ENCODE peak calls at places on chromosomes 5 and 9, in eight cellular contexts. One of them, this sample, is unnamed.

GRCh38 chr9:112174965-112175795 is at the start of gene SUSD1:
- DNase-seq in stimulated activated CD8-positive, alpha-beta memory T cell treated with anti-CD3 and anti-CD28 coated beads, Interleukin-12 subunit alpha, Interleukin-12 subunit beta, amount 100 ng/mL, for 1 hour: no peak
- DNase-seq in cardiac fibroblast: no peak
- DNase-seq in NCI-H446: no peak
- DNase-seq in activated CD4-positive, alpha-beta T cell treated with anti-CD3 and anti-CD28 coated beads, Interleukin-2, amount 50 U/mL, for 1 hour: peak; percentile 35
- DNase-seq in RPMI8226: peak; percentile 16
- DNase-seq in activated CD8-positive, alpha-beta memory T cell treated with anti-CD3 and anti-CD28 coated beads for 4 hours: no peak
- DNase-seq in effector memory CD4-positive, alpha-beta T cell: peak; percentile 27
- DNase-seq in this sample: peak; percentile 51

GRCh38 chr9:87554177-87554940 is 56.7 kb downstream of the DAPK1 start:
- DNase-seq in effector memory CD4-positive, alpha-beta T cell: no peak
- DNase-seq in activated CD8-positive, alpha-beta memory T cell treated with anti-CD3 and anti-CD28 coated beads for 4 hours: no peak
- DNase-seq in cardiac fibroblast: no peak
- DNase-seq in stimulated activated CD8-positive, alpha-beta memory T cell treated with anti-CD3 and anti-CD28 coated beads, Interleukin-12 subunit alpha, Interleukin-12 subunit beta, amount 100 ng/mL, for 1 hour: no peak
- DNase-seq in NCI-H446: no peak
- DNase-seq in activated CD4-positive, alpha-beta T cell treated with anti-CD3 and anti-CD28 coated beads, Interleukin-2, amount 50 U/mL, for 1 hour: no peak
- DNase-seq in RPMI8226: no peak
- DNase-seq in this sample: no peak

GRCh38 chr5:61613679-61614078 is 281.6 kb downstream of the ZSWIM6 start:
- DNase-seq in NCI-H446: no peak
- DNase-seq in RPMI8226: no peak
- DNase-seq in stimulated activated CD8-positive, alpha-beta memory T cell treated with anti-CD3 and anti-CD28 coated beads, Interleukin-12 subunit alpha, Interleukin-12 subunit beta, amount 100 ng/mL, for 1 hour: no peak
- DNase-seq in activated CD8-positive, alpha-beta memory T cell treated with anti-CD3 and anti-CD28 coated beads for 4 hours: no peak
- DNase-seq in activated CD4-positive, alpha-beta T cell treated with anti-CD3 and anti-CD28 coated beads, Interleukin-2, amount 50 U/mL, for 1 hour: no peak
- DNase-seq in cardiac fibroblast: no peak
- DNase-seq in effector memory CD4-positive, alpha-beta T cell: no peak
- DNase-seq in this sample: no peak

GRCh38 chr9:97768731-97769130 is 71.6 kb upstream of the XPA start:
- DNase-seq in effector memory CD4-positive, alpha-beta T cell: no peak
- DNase-seq in activated CD4-positive, alpha-beta T cell treated with anti-CD3 and anti-CD28 coated beads, Interleukin-2, amount 50 U/mL, for 1 hour: no peak
- DNase-seq in RPMI8226: no peak
- DNase-seq in cardiac fibroblast: peak; percentile 63
- DNase-seq in NCI-H446: no peak
- DNase-seq in stimulated activated CD8-positive, alpha-beta memory T cell treated with anti-CD3 and anti-CD28 coated beads, Interleukin-12 subunit alpha, Interleukin-12 subunit beta, amount 100 ng/mL, for 1 hour: no peak
- DNase-seq in activated CD8-positive, alpha-beta memory T cell treated with anti-CD3 and anti-CD28 coated beads for 4 hours: no peak
- DNase-seq in this sample: no peak

GRCh38 chr9:87307810-87308209 is 189.9 kb upstream of the DAPK1 start:
- DNase-seq in stimulated activated CD8-positive, alpha-beta memory T cell treated with anti-CD3 and anti-CD28 coated beads, Interleukin-12 subunit alpha, Interleukin-12 subunit beta, amount 100 ng/mL, for 1 hour: no peak
- DNase-seq in activated CD8-positive, alpha-beta memory T cell treated with anti-CD3 and anti-CD28 coated beads for 4 hours: no peak
- DNase-seq in RPMI8226: no peak
- DNase-seq in NCI-H446: no peak
- DNase-seq in cardiac fibroblast: no peak
- DNase-seq in activated CD4-positive, alpha-beta T cell treated with anti-CD3 and anti-CD28 coated beads, Interleukin-2, amount 50 U/mL, for 1 hour: no peak
- DNase-seq in effector memory CD4-positive, alpha-beta T cell: no peak
- DNase-seq in this sample: no peak

GRCh38 chr9:27131731-27132130 is 22.7 kb downstream of the TEK start:
- DNase-seq in NCI-H446: no peak
- DNase-seq in effector memory CD4-positive, alpha-beta T cell: no peak
- DNase-seq in RPMI8226: no peak
- DNase-seq in activated CD8-positive, alpha-beta memory T cell treated with anti-CD3 and anti-CD28 coated beads for 4 hours: no peak
- DNase-seq in stimulated activated CD8-positive, alpha-beta memory T cell treated with anti-CD3 and anti-CD28 coated beads, Interleukin-12 subunit alpha, Interleukin-12 subunit beta, amount 100 ng/mL, for 1 hour: no peak
- DNase-seq in activated CD4-positive, alpha-beta T cell treated with anti-CD3 and anti-CD28 coated beads, Interleukin-2, amount 50 U/mL, for 1 hour: no peak
- DNase-seq in cardiac fibroblast: no peak
- DNase-seq in this sample: no peak

GRCh38 chr5:7397005-7397546 is 1.1 kb downstream of the ADCY2 start:
- DNase-seq in cardiac fibroblast: no peak
- DNase-seq in effector memory CD4-positive, alpha-beta T cell: no peak
- DNase-seq in stimulated activated CD8-positive, alpha-beta memory T cell treated with anti-CD3 and anti-CD28 coated beads, Interleukin-12 subunit alpha, Interleukin-12 subunit beta, amount 100 ng/mL, for 1 hour: no peak
- DNase-seq in NCI-H446: no peak
- DNase-seq in activated CD8-positive, alpha-beta memory T cell treated with anti-CD3 and anti-CD28 coated beads for 4 hours: no peak
- DNase-seq in RPMI8226: no peak
- DNase-seq in activated CD4-positive, alpha-beta T cell treated with anti-CD3 and anti-CD28 coated beads, Interleukin-2, amount 50 U/mL, for 1 hour: no peak
- DNase-seq in this sample: no peak

GRCh38 chr9:36317766-36318165 is 59.5 kb upstream of the GNE start:
- DNase-seq in activated CD8-positive, alpha-beta memory T cell treated with anti-CD3 and anti-CD28 coated beads for 4 hours: no peak
- DNase-seq in activated CD4-positive, alpha-beta T cell treated with anti-CD3 and anti-CD28 coated beads, Interleukin-2, amount 50 U/mL, for 1 hour: no peak
- DNase-seq in NCI-H446: no peak
- DNase-seq in cardiac fibroblast: no peak
- DNase-seq in effector memory CD4-positive, alpha-beta T cell: no peak
- DNase-seq in RPMI8226: peak; percentile 16
- DNase-seq in stimulated activated CD8-positive, alpha-beta memory T cell treated with anti-CD3 and anti-CD28 coated beads, Interleukin-12 subunit alpha, Interleukin-12 subunit beta, amount 100 ng/mL, for 1 hour: no peak
- DNase-seq in this sample: no peak

GRCh38 chr5:112555691-112556090 is 136.6 kb upstream of the EPB41L4A start:
- DNase-seq in cardiac fibroblast: peak; percentile 31
- DNase-seq in activated CD4-positive, alpha-beta T cell treated with anti-CD3 and anti-CD28 coated beads, Interleukin-2, amount 50 U/mL, for 1 hour: no peak
- DNase-seq in stimulated activated CD8-positive, alpha-beta memory T cell treated with anti-CD3 and anti-CD28 coated beads, Interleukin-12 subunit alpha, Interleukin-12 subunit beta, amount 100 ng/mL, for 1 hour: no peak
- DNase-seq in activated CD8-positive, alpha-beta memory T cell treated with anti-CD3 and anti-CD28 coated beads for 4 hours: no peak
- DNase-seq in RPMI8226: no peak
- DNase-seq in NCI-H446: no peak
- DNase-seq in effector memory CD4-positive, alpha-beta T cell: no peak
- DNase-seq in this sample: no peak

GRCh38 chr5:11157132-11157531 is 396.1 kb upstream of the DAP start:
- DNase-seq in stimulated activated CD8-positive, alpha-beta memory T cell treated with anti-CD3 and anti-CD28 coated beads, Interleukin-12 subunit alpha, Interleukin-12 subunit beta, amount 100 ng/mL, for 1 hour: no peak
- DNase-seq in cardiac fibroblast: no peak
- DNase-seq in activated CD8-positive, alpha-beta memory T cell treated with anti-CD3 and anti-CD28 coated beads for 4 hours: no peak
- DNase-seq in NCI-H446: no peak
- DNase-seq in RPMI8226: no peak
- DNase-seq in activated CD4-positive, alpha-beta T cell treated with anti-CD3 and anti-CD28 coated beads, Interleukin-2, amount 50 U/mL, for 1 hour: no peak
- DNase-seq in effector memory CD4-positive, alpha-beta T cell: no peak
- DNase-seq in this sample: no peak

GRCh38 chr9:113648048-113648447 is 184.5 kb downstream of the RGS3 start:
- DNase-seq in NCI-H446: no peak
- DNase-seq in RPMI8226: no peak
- DNase-seq in cardiac fibroblast: no peak
- DNase-seq in activated CD8-positive, alpha-beta memory T cell treated with anti-CD3 and anti-CD28 coated beads for 4 hours: no peak
- DNase-seq in activated CD4-positive, alpha-beta T cell treated with anti-CD3 and anti-CD28 coated beads, Interleukin-2, amount 50 U/mL, for 1 hour: no peak
- DNase-seq in effector memory CD4-positive, alpha-beta T cell: no peak
- DNase-seq in stimulated activated CD8-positive, alpha-beta memory T cell treated with anti-CD3 and anti-CD28 coated beads, Interleukin-12 subunit alpha, Interleukin-12 subunit beta, amount 100 ng/mL, for 1 hour: no peak
- DNase-seq in this sample: no peak

GRCh38 chr9:124320062-124320973 is 62.6 kb downstream of the NEK6 start:
- DNase-seq in RPMI8226: peak; percentile 60
- DNase-seq in activated CD4-positive, alpha-beta T cell treated with anti-CD3 and anti-CD28 coated beads, Interleukin-2, amount 50 U/mL, for 1 hour: peak; percentile 29
- DNase-seq in cardiac fibroblast: peak; percentile 67
- DNase-seq in effector memory CD4-positive, alpha-beta T cell: peak; percentile 12
- DNase-seq in activated CD8-positive, alpha-beta memory T cell treated with anti-CD3 and anti-CD28 coated beads for 4 hours: no peak
- DNase-seq in stimulated activated CD8-positive, alpha-beta memory T cell treated with anti-CD3 and anti-CD28 coated beads, Interleukin-12 subunit alpha, Interleukin-12 subunit beta, amount 100 ng/mL, for 1 hour: peak; percentile 16
- DNase-seq in NCI-H446: peak; percentile 7
- DNase-seq in this sample: no peak

This sample was measured in CD4-positive, CD25-positive, alpha-beta regulatory T cell.